ENCODE peak calls at places on chromosomes 2 and 18, in eight cellular contexts. V is stimulated activated naive B cell treated with anti-CD40 and anti-IgM and Interleukin-4, amounts not matched to agents 10 μg/mL and 1 μg/mL and 100 μg/mL, for 72 hours; D is activated naive CD8-positive, alpha-beta T cell treated with anti-CD3 and anti-CD28 coated beads, Interleukin-2, amount 10 ng/mL, durations not matched to agents 7 days and 5 days; B is choroid plexus epithelial cell; T is fibroblast of lung; G is HFF-Myc; X is GM10248; P is GM12892. U is an unnamed sample.

GRCh38 chr2:63050186-63050915 is at the start of gene OTX1:
- DNase-seq in X (peak; percentile 92), D (peak; percentile 81), P (peak; percentile 89), T (no peak), V (peak; percentile 64), G (no peak), B (peak; percentile 33), U (peak; percentile 66)

GRCh38 chr2:190765386-190766173 is 115.0 kb upstream of the GLS start:
- DNase-seq in T (peak; percentile 71), D (no peak), V (no peak), P (no peak), G (peak; percentile 52), X (no peak), B (peak; percentile 66), U (no peak)

GRCh38 chr18:28115149-28115550 is 61.8 kb downstream of the CDH2 start:
- DNase-seq in D (no peak), V (no peak), T (peak; percentile 53), P (no peak), B (peak; percentile 72), G (peak; percentile 89), X (no peak), U (no peak)

GRCh38 chr18:13289501-13290205 is 71.1 kb downstream of the LDLRAD4 start:
- DNase-seq in D (no peak), X (no peak), P (no peak), G (peak; percentile 35), T (no peak), V (no peak), B (no peak), U (no peak)

GRCh38 chr2:196187898-196188458 is 16.6 kb upstream of the STK17B start:
- DNase-seq in P (no peak), V (no peak), X (no peak), D (no peak), G (no peak), T (no peak), B (no peak), U (no peak)

GRCh38 chr2:20334645-20335203 is 15.9 kb downstream of the PUM2 start:
- DNase-seq in B (no peak), T (no peak), V (no peak), X (no peak), G (no peak), P (no peak), D (no peak), U (no peak)

GRCh38 chr2:26533661-26534060 is 55.7 kb upstream of the OTOF start:
- DNase-seq in T (no peak), B (no peak), D (no peak), V (no peak), G (no peak), P (no peak), X (no peak), U (peak; percentile 18)

GRCh38 chr2:58131191-58132011 is 84.8 kb downstream of the VRK2 start:
- DNase-seq in X (no peak), D (no peak), T (peak; percentile 95), B (peak; percentile 91), V (no peak), G (no peak), P (no peak), U (peak; percentile 9)